ENCODE peak calls at places on chromosomes 6 and 20, in seven cellular contexts. D, L, O, V, Y, Q and N are unnamed samples.

GRCh38 chr6:90458353-90459224 is 128.3 kb downstream of the MAP3K7 start:
- DNase-seq in D (no peak), L (no peak), O (no peak), V (no peak), Y (peak; percentile 52), Q (no peak), N (no peak)

GRCh38 chr6:72760130-72760793 is 138.4 kb downstream of the KCNQ5 start:
- DNase-seq in D (no peak), L (no peak), O (no peak), V (no peak), Y (no peak), Q (no peak), N (no peak)

GRCh38 chr6:44800171-44800671 is 412.7 kb downstream of the CDC5L start:
- DNase-seq in D (no peak), L (no peak), O (no peak), V (peak; percentile 71), Y (no peak), Q (no peak), N (no peak)

GRCh38 chr6:142800240-142800639 is 144.7 kb downstream of the HIVEP2 start:
- DNase-seq in D (no peak), L (no peak), O (no peak), V (no peak), Y (no peak), Q (no peak), N (no peak)

GRCh38 chr20:58829531-58829941 is 21.2 kb downstream of the GNAS-AS1 start:
- DNase-seq in D (no peak), L (no peak), O (no peak), V (peak; percentile 34), Y (no peak), Q (no peak), N (no peak)

GRCh38 chr6:131058236-131058635 is 4.8 kb downstream of the EPB41L2 start:
- DNase-seq in D (no peak), L (no peak), O (no peak), V (no peak), Y (no peak), Q (no peak), N (no peak)

GRCh38 chr20:51910202-51911050 is 108.1 kb upstream of the SALL4 start:
- DNase-seq in D (no peak), L (no peak), O (no peak), V (peak; percentile 20), Y (no peak), Q (peak; percentile 64), N (no peak)

GRCh38 chr20:2820084-2820895 is 4.1 kb downstream of the TMEM239 start:
- DNase-seq in D (no peak), L (no peak), O (no peak), V (peak; percentile 33), Y (no peak), Q (no peak), N (no peak)

GRCh38 chr6:132934496-132934895 is 120.1 kb downstream of the RPS12 start:
- DNase-seq in D (no peak), L (no peak), O (no peak), V (peak; percentile 41), Y (no peak), Q (no peak), N (no peak)

GRCh38 chr6:34496103-34496685 is 30.3 kb downstream of the PACSIN1 start:
- DNase-seq in D (no peak), L (no peak), O (no peak), V (no peak), Y (no peak), Q (no peak), N (no peak)

GRCh38 chr20:32216396-32217142 is 8.9 kb downstream of the POFUT1 start:
- DNase-seq in D (no peak), L (no peak), O (no peak), V (no peak), Y (no peak), Q (no peak), N (no peak)

GRCh38 chr20:59912609-59913008 is 20.8 kb downstream of the SYCP2 start:
- DNase-seq in D (no peak), L (no peak), O (no peak), V (no peak), Y (no peak), Q (no peak), N (no peak)

GRCh38 chr20:23350855-23351838 is 556 bp downstream of the NXT1 start:
- DNase-seq in D (no peak), L (peak; percentile 76), O (peak; percentile 26), V (peak; percentile 23), Y (peak; percentile 76), Q (peak; percentile 37), N (peak; percentile 70)

GRCh38 chr6:131225127-131225526 is 89.9 kb downstream of the AKAP7 start:
- DNase-seq in D (no peak), L (no peak), O (no peak), V (no peak), Y (no peak), Q (no peak), N (no peak)

GRCh38 chr6:99434702-99435530 is 9.8 kb upstream of the PNISR start:
- DNase-seq in D (no peak), L (no peak), O (no peak), V (peak; percentile 37), Y (no peak), Q (peak; percentile 28), N (peak; percentile 24)

GRCh38 chr20:47274449-47275108 is 81.9 kb downstream of the ZMYND8 start:
- DNase-seq in D (no peak), L (peak; percentile 58), O (no peak), V (peak; percentile 93), Y (no peak), Q (peak; percentile 97), N (peak; percentile 87)

GRCh38 chr6:92361990-92362770 is 1057.2 kb downstream of the EPHA7 start:
- DNase-seq in D (no peak), L (no peak), O (no peak), V (no peak), Y (no peak), Q (no peak), N (no peak)

GRCh38 chr20:31496761-31497295 is 17.4 kb upstream of the HM13 start:
- DNase-seq in D (no peak), L (no peak), O (no peak), V (peak; percentile 68), Y (peak; percentile 60), Q (no peak), N (no peak)

GRCh38 chr6:125469915-125470314 is 168.1 kb upstream of the HDDC2 start:
- DNase-seq in D (no peak), L (no peak), O (no peak), V (no peak), Y (no peak), Q (no peak), N (no peak)

GRCh38 chr6:7311920-7312615 is 931 bp downstream of the SSR1 start:
- DNase-seq in D (no peak), L (no peak), O (no peak), V (peak; percentile 47), Y (no peak), Q (no peak), N (peak; percentile 45)

GRCh38 chr20:19758888-19759331 is 852 bp downstream of the RIN2 start:
- DNase-seq in D (no peak), L (no peak), O (peak; percentile 52), V (peak; percentile 50), Y (peak; percentile 79), Q (no peak), N (peak; percentile 18)

GRCh38 chr6:169291639-169292339 is 38.1 kb upstream of the THBS2 start:
- DNase-seq in D (no peak), L (no peak), O (no peak), V (no peak), Y (no peak), Q (no peak), N (no peak)

GRCh38 chr6:95660544-95660943 is 83.2 kb downstream of the MANEA start:
- DNase-seq in D (no peak), L (no peak), O (no peak), V (no peak), Y (no peak), Q (no peak), N (no peak)

GRCh38 chr6:12265795-12266194 is 24.4 kb upstream of the EDN1 start:
- DNase-seq in D (no peak), L (no peak), O (no peak), V (peak; percentile 15), Y (no peak), Q (no peak), N (no peak)

GRCh38 chr20:51540585-51540984 is 1.9 kb downstream of the NFATC2 start:
- DNase-seq in D (no peak), L (no peak), O (no peak), V (no peak), Y (no peak), Q (no peak), N (no peak)

GRCh38 chr6:125001684-125002083 is 39.4 kb downstream of the RNF217 start:
- DNase-seq in D (no peak), L (no peak), O (no peak), V (no peak), Y (no peak), Q (no peak), N (no peak)

GRCh38 chr6:166651408-166651807 is 24.4 kb upstream of the RPS6KA2 start:
- DNase-seq in D (no peak), L (no peak), O (no peak), V (no peak), Y (no peak), Q (no peak), N (no peak)

GRCh38 chr6:166655251-166655650 is 28.2 kb upstream of the RPS6KA2 start:
- DNase-seq in D (no peak), L (no peak), O (no peak), V (no peak), Y (no peak), Q (no peak), N (no peak)

GRCh38 chr6:166654573-166654972 is 27.5 kb upstream of the RPS6KA2 start:
- DNase-seq in D (no peak), L (no peak), O (no peak), V (no peak), Y (no peak), Q (no peak), N (no peak)

GRCh38 chr6:166655713-166656265 is 28.7 kb upstream of the RPS6KA2 start:
- DNase-seq in D (no peak), L (no peak), O (no peak), V (no peak), Y (no peak), Q (no peak), N (no peak)

GRCh38 chr6:166653639-166653941 is 26.5 kb upstream of the RPS6KA2 start:
- DNase-seq in D (no peak), L (no peak), O (no peak), V (no peak), Y (no peak), Q (no peak), N (no peak)
- TF ChIP-seq CTCF in D (no peak), L (no peak), O (no peak), V (no peak), Y (no peak), Q (no peak), N (no peak)

GRCh38 chr20:40670251-40670650 is 18.8 kb downstream of the MAFB start:
- DNase-seq in D (no peak), L (no peak), O (no peak), V (no peak), Y (no peak), Q (no peak), N (no peak)
- TF ChIP-seq CTCF in D (no peak), L (peak; percentile 18), O (peak; percentile 29), V (peak; percentile 6), Y (no peak), Q (no peak), N (no peak)

GRCh38 chr6:30752164-30752927 is 8.0 kb upstream of the IER3 start:
- DNase-seq in D (no peak), L (no peak), O (no peak), V (peak; percentile 100), Y (peak; percentile 91), Q (peak; percentile 93), N (no peak)
- TF ChIP-seq CTCF in D (no peak), L (no peak), O (no peak), V (peak; percentile 27), Y (no peak), Q (no peak), N (no peak)

GRCh38 chr6:21522773-21523490 is 70.6 kb upstream of the SOX4 start:
- DNase-seq in D (no peak), L (no peak), O (no peak), V (no peak), Y (no peak), Q (no peak), N (no peak)
- TF ChIP-seq CTCF in D (no peak), L (no peak), O (peak; percentile 47), V (peak; percentile 3), Y (no peak), Q (no peak), N (peak; percentile 3)